ENCODE peak calls at places on chromosome 10, in four cellular contexts. S is cardiac muscle cell, W is thoracic aorta, P is dorsolateral prefrontal cortex. R is an unnamed sample.

GRCh38 chr10:129849452-129849750 is 114.7 kb downstream of the EBF3 start:
- DNase-seq in S (no peak), W (no peak), P (no peak), R (no peak)

GRCh38 chr10:52779541-52780390 is 7.2 kb upstream of the MBL2 start:
- DNase-seq in S (peak), W (no peak), P (peak), R (peak)

GRCh38 chr10:72257051-72257892 is 16.5 kb upstream of the DDIT4 start:
- DNase-seq in S (no peak), W (no peak), P (no peak), R (no peak)

GRCh38 chr10:60114765-60115586 is 208.6 kb upstream of the CCDC6 start:
- DNase-seq in S (peak), W (no peak), P (no peak), R (no peak)

GRCh38 chr10:131177431-131178327 is 133.8 kb downstream of the TCERG1L start:
- DNase-seq in S (no peak), W (no peak), P (no peak), R (no peak)

GRCh38 chr10:120813085-120813484 is 38.1 kb upstream of the WDR11 start:
- DNase-seq in S (no peak), W (no peak), P (no peak), R (no peak)

GRCh38 chr10:104318810-104319684 is 19.2 kb downstream of the ITPRIP start:
- DNase-seq in S (no peak), W (no peak), P (no peak), R (peak)

GRCh38 chr10:105262666-105263065 is 621.6 kb downstream of the SORCS3 start:
- DNase-seq in S (no peak), W (no peak), P (no peak), R (no peak)

GRCh38 chr10:85791846-85792532 is 574.6 kb downstream of the GRID1 start:
- DNase-seq in S (peak), W (no peak), P (no peak), R (no peak)

GRCh38 chr10:123560301-123561144 is 105.6 kb upstream of the GPR26 start:
- DNase-seq in S (no peak), W (no peak), P (no peak), R (no peak)

GRCh38 chr10:50594012-50594411 is 29.7 kb downstream of the SGMS1 start:
- DNase-seq in S (no peak), W (no peak), P (no peak), R (no peak)

GRCh38 chr10:89283988-89284475 is 17.8 kb upstream of the IFIT2 start:
- DNase-seq in S (peak), W (no peak), P (no peak), R (no peak)

GRCh38 chr10:46253076-46254006 is 33.5 kb upstream of the ANTXRL start:
- DNase-seq in S (no peak), W (no peak), P (no peak), R (no peak)

GRCh38 chr10:96632974-96633373 is 46.2 kb upstream of the TM9SF3 start:
- DNase-seq in S (peak), W (no peak), P (no peak), R (no peak)

GRCh38 chr10:10661176-10661575 is 356.5 kb upstream of the CELF2 start:
- DNase-seq in S (no peak), W (no peak), P (no peak), R (no peak)

GRCh38 chr10:95539560-95540284 is 21.4 kb downstream of the SORBS1 start:
- DNase-seq in S (no peak), W (no peak), P (no peak), R (no peak)

GRCh38 chr10:74371696-74372095 is 220.7 kb downstream of the ADK start:
- DNase-seq in S (no peak), W (no peak), P (no peak), R (no peak)

GRCh38 chr10:86366033-86366901 is at the start of gene GRID1:
- DNase-seq in S (peak), W (no peak), P (peak), R (no peak)

GRCh38 chr10:5499493-5499800 is at the start of gene CALML5:
- DNase-seq in S (no peak), W (no peak), P (no peak), R (no peak)

GRCh38 chr10:21030096-21030495 is 133.0 kb upstream of the NEBL start:
- DNase-seq in S (no peak), W (no peak), P (no peak), R (peak)

GRCh38 chr10:80460399-80461207 is 6.5 kb downstream of the TSPAN14 start:
- DNase-seq in S (no peak), W (no peak), P (peak), R (peak)

GRCh38 chr10:65194555-65194954 is 1673.4 kb downstream of the REEP3 start:
- DNase-seq in S (no peak), W (no peak), P (no peak), R (no peak)

GRCh38 chr10:102188298-102188940 is 36.2 kb downstream of the NOLC1 start:
- DNase-seq in S (no peak), W (no peak), P (no peak), R (no peak)
- H3K27ac ChIP-seq in S (no peak), W (no peak), P (no peak), R (no peak)

GRCh38 chr10:44689368-44689767 is 221.8 kb upstream of the TMEM72 start:
- DNase-seq in S (no peak), W (no peak), P (no peak), R (no peak)
- TF ChIP-seq CTCF in S (peak), W (no peak), P (no peak), R (no peak)

GRCh38 chr10:100372415-100373297 is 25.6 kb downstream of the SCD start:
- DNase-seq in S (no peak), W (no peak), P (no peak), R (no peak)
- H3K27ac ChIP-seq in S (peak), W (peak), P (peak), R (peak)

GRCh38 chr10:93816123-93816747 is 58.5 kb downstream of the LGI1 start:
- DNase-seq in S (peak), W (no peak), P (peak), R (peak)
- TF ChIP-seq CTCF in S (peak), W (peak), P (peak), R (peak)

GRCh38 chr10:75398630-75399460 is 2.7 kb downstream of the ZNF503 start:
- DNase-seq in S (peak), W (no peak), P (no peak), R (no peak)

GRCh38 chr10:75398238-75398629 is 3.3 kb downstream of the ZNF503 start:
- DNase-seq in S (no peak), W (no peak), P (no peak), R (no peak)

GRCh38 chr10:75400769-75401568 is 595 bp downstream of the ZNF503 start:
- DNase-seq in S (peak), W (no peak), P (no peak), R (peak)

GRCh38 chr10:75400163-75400768 is 1.3 kb downstream of the ZNF503 start:
- DNase-seq in S (peak), W (no peak), P (no peak), R (no peak)

GRCh38 chr10:75399461-75400162 is 2.0 kb downstream of the ZNF503 start:
- DNase-seq in S (peak), W (no peak), P (peak), R (peak)
- H3K27ac ChIP-seq in S (peak), W (peak), P (peak), R (peak)